ENCODE peak calls at places on chromosomes 13 and 19, in nine cellular contexts. One of them, this sample, is unnamed.

GRCh38 chr13:109744512-109745051 is 41.8 kb downstream of the IRS2 start:
- DNase-seq in naive thymus-derived CD4-positive, alpha-beta T cell: no peak
- DNase-seq in stimulated activated CD4-positive, alpha-beta T cell treated with anti-CD3 and anti-CD28 coated beads, TNF-alpha, amount 100 ng/mL, for 24 hours: no peak
- DNase-seq in CD8-positive, alpha-beta memory T cell: no peak
- DNase-seq in NCI-H345: peak; percentile 56
- DNase-seq in stimulated activated CD8-positive, alpha-beta memory T cell treated with anti-CD3 and anti-CD28 coated beads, Interleukin-4, amount 100 ng/mL, for 24 hours: no peak
- DNase-seq in cardiac muscle cell: peak; percentile 96
- DNase-seq in central memory CD8-positive, alpha-beta T cell: no peak
- DNase-seq in NCI-H446 treated with DMSO at 0.1 percent for 48 hours: no peak
- DNase-seq in this sample: no peak

GRCh38 chr13:108304170-108305068 is 34.9 kb downstream of the TNFSF13B start:
- DNase-seq in stimulated activated CD4-positive, alpha-beta T cell treated with anti-CD3 and anti-CD28 coated beads, TNF-alpha, amount 100 ng/mL, for 24 hours: no peak
- DNase-seq in central memory CD8-positive, alpha-beta T cell: no peak
- DNase-seq in naive thymus-derived CD4-positive, alpha-beta T cell: no peak
- DNase-seq in cardiac muscle cell: no peak
- DNase-seq in CD8-positive, alpha-beta memory T cell: no peak
- DNase-seq in NCI-H446 treated with DMSO at 0.1 percent for 48 hours: no peak
- DNase-seq in stimulated activated CD8-positive, alpha-beta memory T cell treated with anti-CD3 and anti-CD28 coated beads, Interleukin-4, amount 100 ng/mL, for 24 hours: no peak
- DNase-seq in NCI-H345: no peak
- DNase-seq in this sample: no peak

GRCh38 chr19:47456721-47457478 is 14.8 kb downstream of the SLC8A2 start:
- DNase-seq in stimulated activated CD8-positive, alpha-beta memory T cell treated with anti-CD3 and anti-CD28 coated beads, Interleukin-4, amount 100 ng/mL, for 24 hours: no peak
- DNase-seq in NCI-H345: no peak
- DNase-seq in cardiac muscle cell: no peak
- DNase-seq in stimulated activated CD4-positive, alpha-beta T cell treated with anti-CD3 and anti-CD28 coated beads, TNF-alpha, amount 100 ng/mL, for 24 hours: no peak
- DNase-seq in naive thymus-derived CD4-positive, alpha-beta T cell: no peak
- DNase-seq in NCI-H446 treated with DMSO at 0.1 percent for 48 hours: no peak
- DNase-seq in central memory CD8-positive, alpha-beta T cell: no peak
- DNase-seq in CD8-positive, alpha-beta memory T cell: no peak
- DNase-seq in this sample: no peak

GRCh38 chr13:98089246-98089645 is 53.6 kb upstream of the FARP1 start:
- DNase-seq in stimulated activated CD8-positive, alpha-beta memory T cell treated with anti-CD3 and anti-CD28 coated beads, Interleukin-4, amount 100 ng/mL, for 24 hours: no peak
- DNase-seq in naive thymus-derived CD4-positive, alpha-beta T cell: no peak
- DNase-seq in NCI-H345: no peak
- DNase-seq in central memory CD8-positive, alpha-beta T cell: no peak
- DNase-seq in CD8-positive, alpha-beta memory T cell: no peak
- DNase-seq in stimulated activated CD4-positive, alpha-beta T cell treated with anti-CD3 and anti-CD28 coated beads, TNF-alpha, amount 100 ng/mL, for 24 hours: no peak
- DNase-seq in cardiac muscle cell: peak; percentile 17
- DNase-seq in NCI-H446 treated with DMSO at 0.1 percent for 48 hours: no peak
- DNase-seq in this sample: no peak

GRCh38 chr13:19071161-19071936 is 110.3 kb downstream of the TUBA3C start:
- DNase-seq in central memory CD8-positive, alpha-beta T cell: no peak
- DNase-seq in stimulated activated CD8-positive, alpha-beta memory T cell treated with anti-CD3 and anti-CD28 coated beads, Interleukin-4, amount 100 ng/mL, for 24 hours: no peak
- DNase-seq in NCI-H345: no peak
- DNase-seq in stimulated activated CD4-positive, alpha-beta T cell treated with anti-CD3 and anti-CD28 coated beads, TNF-alpha, amount 100 ng/mL, for 24 hours: no peak
- DNase-seq in cardiac muscle cell: no peak
- DNase-seq in CD8-positive, alpha-beta memory T cell: no peak
- DNase-seq in NCI-H446 treated with DMSO at 0.1 percent for 48 hours: no peak
- DNase-seq in naive thymus-derived CD4-positive, alpha-beta T cell: no peak
- DNase-seq in this sample: no peak

GRCh38 chr13:45178349-45179142 is 22.3 kb downstream of the KCTD4 start:
- DNase-seq in central memory CD8-positive, alpha-beta T cell: no peak
- DNase-seq in NCI-H345: no peak
- DNase-seq in CD8-positive, alpha-beta memory T cell: no peak
- DNase-seq in naive thymus-derived CD4-positive, alpha-beta T cell: no peak
- DNase-seq in cardiac muscle cell: peak; percentile 21
- DNase-seq in stimulated activated CD8-positive, alpha-beta memory T cell treated with anti-CD3 and anti-CD28 coated beads, Interleukin-4, amount 100 ng/mL, for 24 hours: no peak
- DNase-seq in stimulated activated CD4-positive, alpha-beta T cell treated with anti-CD3 and anti-CD28 coated beads, TNF-alpha, amount 100 ng/mL, for 24 hours: no peak
- DNase-seq in NCI-H446 treated with DMSO at 0.1 percent for 48 hours: no peak
- DNase-seq in this sample: no peak

GRCh38 chr13:93307651-93308050 is 81.0 kb downstream of the GPC6 start:
- DNase-seq in NCI-H446 treated with DMSO at 0.1 percent for 48 hours: no peak
- DNase-seq in central memory CD8-positive, alpha-beta T cell: no peak
- DNase-seq in stimulated activated CD4-positive, alpha-beta T cell treated with anti-CD3 and anti-CD28 coated beads, TNF-alpha, amount 100 ng/mL, for 24 hours: no peak
- DNase-seq in CD8-positive, alpha-beta memory T cell: no peak
- DNase-seq in naive thymus-derived CD4-positive, alpha-beta T cell: no peak
- DNase-seq in cardiac muscle cell: no peak
- DNase-seq in stimulated activated CD8-positive, alpha-beta memory T cell treated with anti-CD3 and anti-CD28 coated beads, Interleukin-4, amount 100 ng/mL, for 24 hours: no peak
- DNase-seq in NCI-H345: no peak
- DNase-seq in this sample: no peak

GRCh38 chr19:46610851-46611770 is 10.0 kb downstream of the CALM3 start:
- DNase-seq in stimulated activated CD8-positive, alpha-beta memory T cell treated with anti-CD3 and anti-CD28 coated beads, Interleukin-4, amount 100 ng/mL, for 24 hours: no peak
- DNase-seq in cardiac muscle cell: peak; percentile 51
- DNase-seq in naive thymus-derived CD4-positive, alpha-beta T cell: peak; percentile 48
- DNase-seq in CD8-positive, alpha-beta memory T cell: no peak
- DNase-seq in stimulated activated CD4-positive, alpha-beta T cell treated with anti-CD3 and anti-CD28 coated beads, TNF-alpha, amount 100 ng/mL, for 24 hours: no peak
- DNase-seq in NCI-H345: no peak
- DNase-seq in NCI-H446 treated with DMSO at 0.1 percent for 48 hours: no peak
- DNase-seq in central memory CD8-positive, alpha-beta T cell: no peak
- DNase-seq in this sample: no peak

GRCh38 chr13:97324115-97324514 is 102.0 kb downstream of the MBNL2 start:
- DNase-seq in stimulated activated CD4-positive, alpha-beta T cell treated with anti-CD3 and anti-CD28 coated beads, TNF-alpha, amount 100 ng/mL, for 24 hours: no peak
- DNase-seq in central memory CD8-positive, alpha-beta T cell: no peak
- DNase-seq in NCI-H446 treated with DMSO at 0.1 percent for 48 hours: no peak
- DNase-seq in naive thymus-derived CD4-positive, alpha-beta T cell: no peak
- DNase-seq in cardiac muscle cell: no peak
- DNase-seq in NCI-H345: no peak
- DNase-seq in CD8-positive, alpha-beta memory T cell: no peak
- DNase-seq in stimulated activated CD8-positive, alpha-beta memory T cell treated with anti-CD3 and anti-CD28 coated beads, Interleukin-4, amount 100 ng/mL, for 24 hours: no peak
- DNase-seq in this sample: no peak

GRCh38 chr13:74825170-74825948 is 656.6 kb downstream of the TBC1D4 start:
- DNase-seq in stimulated activated CD8-positive, alpha-beta memory T cell treated with anti-CD3 and anti-CD28 coated beads, Interleukin-4, amount 100 ng/mL, for 24 hours: no peak
- DNase-seq in CD8-positive, alpha-beta memory T cell: no peak
- DNase-seq in naive thymus-derived CD4-positive, alpha-beta T cell: no peak
- DNase-seq in stimulated activated CD4-positive, alpha-beta T cell treated with anti-CD3 and anti-CD28 coated beads, TNF-alpha, amount 100 ng/mL, for 24 hours: no peak
- DNase-seq in NCI-H446 treated with DMSO at 0.1 percent for 48 hours: no peak
- DNase-seq in cardiac muscle cell: peak; percentile 85
- DNase-seq in central memory CD8-positive, alpha-beta T cell: no peak
- DNase-seq in NCI-H345: no peak
- DNase-seq in this sample: no peak

GRCh38 chr19:3323026-3323425 is 43.4 kb upstream of the NFIC start:
- DNase-seq in stimulated activated CD4-positive, alpha-beta T cell treated with anti-CD3 and anti-CD28 coated beads, TNF-alpha, amount 100 ng/mL, for 24 hours: no peak
- DNase-seq in stimulated activated CD8-positive, alpha-beta memory T cell treated with anti-CD3 and anti-CD28 coated beads, Interleukin-4, amount 100 ng/mL, for 24 hours: no peak
- DNase-seq in naive thymus-derived CD4-positive, alpha-beta T cell: no peak
- DNase-seq in NCI-H446 treated with DMSO at 0.1 percent for 48 hours: no peak
- DNase-seq in cardiac muscle cell: no peak
- DNase-seq in CD8-positive, alpha-beta memory T cell: no peak
- DNase-seq in NCI-H345: no peak
- DNase-seq in central memory CD8-positive, alpha-beta T cell: no peak
- DNase-seq in this sample: no peak

GRCh38 chr13:111046590-111047141 is 68.4 kb upstream of the ARHGEF7 start:
- DNase-seq in naive thymus-derived CD4-positive, alpha-beta T cell: no peak
- DNase-seq in stimulated activated CD8-positive, alpha-beta memory T cell treated with anti-CD3 and anti-CD28 coated beads, Interleukin-4, amount 100 ng/mL, for 24 hours: no peak
- DNase-seq in NCI-H345: no peak
- DNase-seq in NCI-H446 treated with DMSO at 0.1 percent for 48 hours: no peak
- DNase-seq in stimulated activated CD4-positive, alpha-beta T cell treated with anti-CD3 and anti-CD28 coated beads, TNF-alpha, amount 100 ng/mL, for 24 hours: no peak
- DNase-seq in central memory CD8-positive, alpha-beta T cell: no peak
- DNase-seq in CD8-positive, alpha-beta memory T cell: no peak
- DNase-seq in cardiac muscle cell: peak; percentile 34
- DNase-seq in this sample: no peak

GRCh38 chr19:17779281-17779930 is 15.5 kb upstream of the B3GNT3 start:
- DNase-seq in central memory CD8-positive, alpha-beta T cell: no peak
- DNase-seq in NCI-H446 treated with DMSO at 0.1 percent for 48 hours: no peak
- DNase-seq in cardiac muscle cell: peak; percentile 74
- DNase-seq in naive thymus-derived CD4-positive, alpha-beta T cell: no peak
- DNase-seq in stimulated activated CD4-positive, alpha-beta T cell treated with anti-CD3 and anti-CD28 coated beads, TNF-alpha, amount 100 ng/mL, for 24 hours: no peak
- DNase-seq in stimulated activated CD8-positive, alpha-beta memory T cell treated with anti-CD3 and anti-CD28 coated beads, Interleukin-4, amount 100 ng/mL, for 24 hours: no peak
- DNase-seq in CD8-positive, alpha-beta memory T cell: no peak
- DNase-seq in NCI-H345: no peak
- DNase-seq in this sample: peak; percentile 93

GRCh38 chr13:111202149-111202548 is 87.0 kb downstream of the ARHGEF7 start:
- DNase-seq in NCI-H446 treated with DMSO at 0.1 percent for 48 hours: no peak
- DNase-seq in central memory CD8-positive, alpha-beta T cell: no peak
- DNase-seq in cardiac muscle cell: no peak
- DNase-seq in stimulated activated CD4-positive, alpha-beta T cell treated with anti-CD3 and anti-CD28 coated beads, TNF-alpha, amount 100 ng/mL, for 24 hours: no peak
- DNase-seq in CD8-positive, alpha-beta memory T cell: no peak
- DNase-seq in naive thymus-derived CD4-positive, alpha-beta T cell: no peak
- DNase-seq in NCI-H345: peak; percentile 52
- DNase-seq in stimulated activated CD8-positive, alpha-beta memory T cell treated with anti-CD3 and anti-CD28 coated beads, Interleukin-4, amount 100 ng/mL, for 24 hours: no peak
- DNase-seq in this sample: no peak

GRCh38 chr19:45008554-45008953 is 7.3 kb downstream of the RELB start:
- DNase-seq in naive thymus-derived CD4-positive, alpha-beta T cell: no peak
- DNase-seq in NCI-H446 treated with DMSO at 0.1 percent for 48 hours: no peak
- DNase-seq in NCI-H345: no peak
- DNase-seq in central memory CD8-positive, alpha-beta T cell: no peak
- DNase-seq in CD8-positive, alpha-beta memory T cell: no peak
- DNase-seq in stimulated activated CD8-positive, alpha-beta memory T cell treated with anti-CD3 and anti-CD28 coated beads, Interleukin-4, amount 100 ng/mL, for 24 hours: no peak
- DNase-seq in cardiac muscle cell: no peak
- DNase-seq in stimulated activated CD4-positive, alpha-beta T cell treated with anti-CD3 and anti-CD28 coated beads, TNF-alpha, amount 100 ng/mL, for 24 hours: no peak
- DNase-seq in this sample: peak; percentile 46

GRCh38 chr13:48739346-48740037 is 85.8 kb downstream of the CYSLTR2 start:
- DNase-seq in NCI-H446 treated with DMSO at 0.1 percent for 48 hours: no peak
- DNase-seq in NCI-H345: no peak
- DNase-seq in naive thymus-derived CD4-positive, alpha-beta T cell: no peak
- DNase-seq in central memory CD8-positive, alpha-beta T cell: no peak
- DNase-seq in CD8-positive, alpha-beta memory T cell: no peak
- DNase-seq in cardiac muscle cell: peak; percentile 87
- DNase-seq in stimulated activated CD4-positive, alpha-beta T cell treated with anti-CD3 and anti-CD28 coated beads, TNF-alpha, amount 100 ng/mL, for 24 hours: no peak
- DNase-seq in stimulated activated CD8-positive, alpha-beta memory T cell treated with anti-CD3 and anti-CD28 coated beads, Interleukin-4, amount 100 ng/mL, for 24 hours: no peak
- DNase-seq in this sample: no peak

GRCh38 chr13:91346848-91347211 is 657 bp upstream of the MIR17HG start:
- DNase-seq in cardiac muscle cell: peak; percentile 10
- DNase-seq in NCI-H446 treated with DMSO at 0.1 percent for 48 hours: no peak
- DNase-seq in stimulated activated CD8-positive, alpha-beta memory T cell treated with anti-CD3 and anti-CD28 coated beads, Interleukin-4, amount 100 ng/mL, for 24 hours: peak; percentile 28
- DNase-seq in CD8-positive, alpha-beta memory T cell: peak; percentile 19
- DNase-seq in naive thymus-derived CD4-positive, alpha-beta T cell: peak; percentile 57
- DNase-seq in central memory CD8-positive, alpha-beta T cell: peak; percentile 19
- DNase-seq in NCI-H345: peak; percentile 66
- DNase-seq in stimulated activated CD4-positive, alpha-beta T cell treated with anti-CD3 and anti-CD28 coated beads, TNF-alpha, amount 100 ng/mL, for 24 hours: no peak
- DNase-seq in this sample: peak; percentile 38

GRCh38 chr19:56594783-56595547 is at the start of gene ZNF71:
- DNase-seq in central memory CD8-positive, alpha-beta T cell: peak; percentile 73
- DNase-seq in CD8-positive, alpha-beta memory T cell: peak; percentile 79
- DNase-seq in stimulated activated CD4-positive, alpha-beta T cell treated with anti-CD3 and anti-CD28 coated beads, TNF-alpha, amount 100 ng/mL, for 24 hours: peak; percentile 85
- DNase-seq in NCI-H345: peak; percentile 83
- DNase-seq in cardiac muscle cell: peak; percentile 92
- DNase-seq in naive thymus-derived CD4-positive, alpha-beta T cell: peak; percentile 80
- DNase-seq in NCI-H446 treated with DMSO at 0.1 percent for 48 hours: peak; percentile 81
- DNase-seq in stimulated activated CD8-positive, alpha-beta memory T cell treated with anti-CD3 and anti-CD28 coated beads, Interleukin-4, amount 100 ng/mL, for 24 hours: peak; percentile 88
- DNase-seq in this sample: peak; percentile 93

GRCh38 chr19:5086725-5087439 is 118.0 kb downstream of the KDM4B start:
- DNase-seq in stimulated activated CD8-positive, alpha-beta memory T cell treated with anti-CD3 and anti-CD28 coated beads, Interleukin-4, amount 100 ng/mL, for 24 hours: no peak
- DNase-seq in NCI-H446 treated with DMSO at 0.1 percent for 48 hours: no peak
- DNase-seq in CD8-positive, alpha-beta memory T cell: no peak
- DNase-seq in stimulated activated CD4-positive, alpha-beta T cell treated with anti-CD3 and anti-CD28 coated beads, TNF-alpha, amount 100 ng/mL, for 24 hours: no peak
- DNase-seq in central memory CD8-positive, alpha-beta T cell: no peak
- DNase-seq in cardiac muscle cell: no peak
- DNase-seq in naive thymus-derived CD4-positive, alpha-beta T cell: no peak
- DNase-seq in NCI-H345: peak; percentile 49
- DNase-seq in this sample: peak; percentile 91

GRCh38 chr19:38090561-38090960 is 133.5 kb downstream of the DPF1 start:
- DNase-seq in NCI-H345: no peak
- DNase-seq in naive thymus-derived CD4-positive, alpha-beta T cell: no peak
- DNase-seq in cardiac muscle cell: no peak
- DNase-seq in stimulated activated CD4-positive, alpha-beta T cell treated with anti-CD3 and anti-CD28 coated beads, TNF-alpha, amount 100 ng/mL, for 24 hours: no peak
- DNase-seq in stimulated activated CD8-positive, alpha-beta memory T cell treated with anti-CD3 and anti-CD28 coated beads, Interleukin-4, amount 100 ng/mL, for 24 hours: no peak
- DNase-seq in CD8-positive, alpha-beta memory T cell: no peak
- DNase-seq in central memory CD8-positive, alpha-beta T cell: no peak
- DNase-seq in NCI-H446 treated with DMSO at 0.1 percent for 48 hours: peak; percentile 61
- DNase-seq in this sample: no peak

GRCh38 chr19:48613852-48614435 is 932 bp downstream of the FAM83E start:
- DNase-seq in NCI-H446 treated with DMSO at 0.1 percent for 48 hours: no peak
- DNase-seq in stimulated activated CD8-positive, alpha-beta memory T cell treated with anti-CD3 and anti-CD28 coated beads, Interleukin-4, amount 100 ng/mL, for 24 hours: no peak
- DNase-seq in cardiac muscle cell: no peak
- DNase-seq in stimulated activated CD4-positive, alpha-beta T cell treated with anti-CD3 and anti-CD28 coated beads, TNF-alpha, amount 100 ng/mL, for 24 hours: no peak
- DNase-seq in NCI-H345: no peak
- DNase-seq in naive thymus-derived CD4-positive, alpha-beta T cell: no peak
- DNase-seq in CD8-positive, alpha-beta memory T cell: no peak
- DNase-seq in central memory CD8-positive, alpha-beta T cell: no peak
- DNase-seq in this sample: no peak

GRCh38 chr19:8001995-8002849 is 3.2 kb downstream of the ELAVL1 start:
- DNase-seq in naive thymus-derived CD4-positive, alpha-beta T cell: peak; percentile 39
- DNase-seq in cardiac muscle cell: peak; percentile 87
- DNase-seq in NCI-H345: peak; percentile 71
- DNase-seq in CD8-positive, alpha-beta memory T cell: peak; percentile 70
- DNase-seq in stimulated activated CD8-positive, alpha-beta memory T cell treated with anti-CD3 and anti-CD28 coated beads, Interleukin-4, amount 100 ng/mL, for 24 hours: peak; percentile 70
- DNase-seq in stimulated activated CD4-positive, alpha-beta T cell treated with anti-CD3 and anti-CD28 coated beads, TNF-alpha, amount 100 ng/mL, for 24 hours: peak; percentile 44
- DNase-seq in central memory CD8-positive, alpha-beta T cell: peak; percentile 55
- DNase-seq in NCI-H446 treated with DMSO at 0.1 percent for 48 hours: peak; percentile 15
- DNase-seq in this sample: peak; percentile 95

GRCh38 chr13:31638577-31638976 is 100.7 kb upstream of the RXFP2 start:
- DNase-seq in naive thymus-derived CD4-positive, alpha-beta T cell: no peak
- DNase-seq in central memory CD8-positive, alpha-beta T cell: no peak
- DNase-seq in stimulated activated CD8-positive, alpha-beta memory T cell treated with anti-CD3 and anti-CD28 coated beads, Interleukin-4, amount 100 ng/mL, for 24 hours: no peak
- DNase-seq in cardiac muscle cell: peak; percentile 76
- DNase-seq in stimulated activated CD4-positive, alpha-beta T cell treated with anti-CD3 and anti-CD28 coated beads, TNF-alpha, amount 100 ng/mL, for 24 hours: no peak
- DNase-seq in NCI-H345: no peak
- DNase-seq in CD8-positive, alpha-beta memory T cell: no peak
- DNase-seq in NCI-H446 treated with DMSO at 0.1 percent for 48 hours: no peak
- DNase-seq in this sample: no peak

GRCh38 chr19:18894254-18895037 is 1.5 kb downstream of the CERS1 start:
- DNase-seq in stimulated activated CD4-positive, alpha-beta T cell treated with anti-CD3 and anti-CD28 coated beads, TNF-alpha, amount 100 ng/mL, for 24 hours: no peak
- DNase-seq in CD8-positive, alpha-beta memory T cell: no peak
- DNase-seq in naive thymus-derived CD4-positive, alpha-beta T cell: no peak
- DNase-seq in NCI-H446 treated with DMSO at 0.1 percent for 48 hours: peak; percentile 72
- DNase-seq in cardiac muscle cell: peak; percentile 67
- DNase-seq in central memory CD8-positive, alpha-beta T cell: no peak
- DNase-seq in NCI-H345: peak; percentile 35
- DNase-seq in stimulated activated CD8-positive, alpha-beta memory T cell treated with anti-CD3 and anti-CD28 coated beads, Interleukin-4, amount 100 ng/mL, for 24 hours: no peak
- DNase-seq in this sample: peak; percentile 62

GRCh38 chr19:38049105-38049649 is 142.2 kb downstream of the SIPA1L3 start:
- DNase-seq in NCI-H446 treated with DMSO at 0.1 percent for 48 hours: no peak
- DNase-seq in cardiac muscle cell: peak; percentile 49
- DNase-seq in CD8-positive, alpha-beta memory T cell: peak; percentile 26
- DNase-seq in stimulated activated CD8-positive, alpha-beta memory T cell treated with anti-CD3 and anti-CD28 coated beads, Interleukin-4, amount 100 ng/mL, for 24 hours: peak; percentile 24
- DNase-seq in naive thymus-derived CD4-positive, alpha-beta T cell: peak; percentile 82
- DNase-seq in stimulated activated CD4-positive, alpha-beta T cell treated with anti-CD3 and anti-CD28 coated beads, TNF-alpha, amount 100 ng/mL, for 24 hours: no peak
- DNase-seq in NCI-H345: no peak
- DNase-seq in central memory CD8-positive, alpha-beta T cell: peak; percentile 45
- DNase-seq in this sample: no peak

GRCh38 chr19:40420766-40421467 is 4.9 kb downstream of the SERTAD1 start:
- DNase-seq in naive thymus-derived CD4-positive, alpha-beta T cell: peak; percentile 67
- DNase-seq in stimulated activated CD8-positive, alpha-beta memory T cell treated with anti-CD3 and anti-CD28 coated beads, Interleukin-4, amount 100 ng/mL, for 24 hours: peak; percentile 64
- DNase-seq in cardiac muscle cell: peak; percentile 95
- DNase-seq in central memory CD8-positive, alpha-beta T cell: peak; percentile 59
- DNase-seq in stimulated activated CD4-positive, alpha-beta T cell treated with anti-CD3 and anti-CD28 coated beads, TNF-alpha, amount 100 ng/mL, for 24 hours: peak; percentile 52
- DNase-seq in NCI-H345: peak; percentile 93
- DNase-seq in CD8-positive, alpha-beta memory T cell: peak; percentile 70
- DNase-seq in NCI-H446 treated with DMSO at 0.1 percent for 48 hours: peak; percentile 66
- DNase-seq in this sample: peak; percentile 89

GRCh38 chr19:6480843-6481415 is 658 bp downstream of the DENND1C start:
- DNase-seq in stimulated activated CD4-positive, alpha-beta T cell treated with anti-CD3 and anti-CD28 coated beads, TNF-alpha, amount 100 ng/mL, for 24 hours: no peak
- DNase-seq in CD8-positive, alpha-beta memory T cell: no peak
- DNase-seq in cardiac muscle cell: no peak
- DNase-seq in NCI-H345: no peak
- DNase-seq in naive thymus-derived CD4-positive, alpha-beta T cell: no peak
- DNase-seq in stimulated activated CD8-positive, alpha-beta memory T cell treated with anti-CD3 and anti-CD28 coated beads, Interleukin-4, amount 100 ng/mL, for 24 hours: no peak
- DNase-seq in NCI-H446 treated with DMSO at 0.1 percent for 48 hours: no peak
- DNase-seq in central memory CD8-positive, alpha-beta T cell: no peak
- DNase-seq in this sample: no peak

GRCh38 chr19:38387550-38388309 is at the start of gene GGN:
- DNase-seq in stimulated activated CD4-positive, alpha-beta T cell treated with anti-CD3 and anti-CD28 coated beads, TNF-alpha, amount 100 ng/mL, for 24 hours: peak; percentile 60
- DNase-seq in NCI-H345: peak; percentile 99
- DNase-seq in CD8-positive, alpha-beta memory T cell: peak; percentile 81
- DNase-seq in cardiac muscle cell: peak; percentile 92
- DNase-seq in naive thymus-derived CD4-positive, alpha-beta T cell: peak; percentile 74
- DNase-seq in central memory CD8-positive, alpha-beta T cell: peak; percentile 69
- DNase-seq in NCI-H446 treated with DMSO at 0.1 percent for 48 hours: peak; percentile 84
- DNase-seq in stimulated activated CD8-positive, alpha-beta memory T cell treated with anti-CD3 and anti-CD28 coated beads, Interleukin-4, amount 100 ng/mL, for 24 hours: peak; percentile 58
- DNase-seq in this sample: peak; percentile 99

GRCh38 chr13:86142080-86142479 is 342.9 kb upstream of the SLITRK6 start:
- DNase-seq in CD8-positive, alpha-beta memory T cell: no peak
- DNase-seq in naive thymus-derived CD4-positive, alpha-beta T cell: no peak
- DNase-seq in cardiac muscle cell: no peak
- DNase-seq in stimulated activated CD8-positive, alpha-beta memory T cell treated with anti-CD3 and anti-CD28 coated beads, Interleukin-4, amount 100 ng/mL, for 24 hours: no peak
- DNase-seq in NCI-H345: no peak
- DNase-seq in NCI-H446 treated with DMSO at 0.1 percent for 48 hours: no peak
- DNase-seq in stimulated activated CD4-positive, alpha-beta T cell treated with anti-CD3 and anti-CD28 coated beads, TNF-alpha, amount 100 ng/mL, for 24 hours: no peak
- DNase-seq in central memory CD8-positive, alpha-beta T cell: no peak
- DNase-seq in this sample: no peak